ENCODE peak calls at places on chromosomes 13 and 19, in four cellular contexts. M is body of pancreas, J is tibial artery, Q is heart right ventricle. P is an unnamed sample.

GRCh38 chr19:11887247-11887617 is 350 bp upstream of the ZNF69 start:
- DNase-seq in J (no peak), M (no peak), Q (no peak), P (no peak)

GRCh38 chr19:5148794-5149190 is 179.9 kb downstream of the KDM4B start:
- DNase-seq in J (peak; percentile 60), M (peak; percentile 4), Q (no peak), P (no peak)

GRCh38 chr19:12884926-12885748 is 1.9 kb downstream of the KLF1 start:
- DNase-seq in Q (peak; percentile 47), M (peak; percentile 97), J (peak; percentile 74), P (peak; percentile 84)

GRCh38 chr13:91133941-91134772 is 213.3 kb upstream of the MIR17HG start:
- DNase-seq in J (no peak), Q (peak; percentile 48), M (peak; percentile 62), P (no peak)

GRCh38 chr13:113010510-113010865 is 41.5 kb downstream of the MCF2L start:
- DNase-seq in J (no peak), M (no peak), Q (no peak), P (no peak)

GRCh38 chr19:6417713-6418561 is 6.7 kb downstream of the KHSRP start:
- DNase-seq in Q (no peak), J (no peak), M (peak; percentile 45), P (peak; percentile 77)

GRCh38 chr19:24140099-24140498 is 53.1 kb downstream of the ZNF254 start:
- DNase-seq in M (no peak), J (no peak), Q (no peak), P (no peak)

GRCh38 chr13:48263196-48263595 is 30.2 kb downstream of the ITM2B start:
- DNase-seq in Q (no peak), J (no peak), M (no peak), P (no peak)

GRCh38 chr13:73697166-73697565 is 437.0 kb downstream of the KLF12 start:
- DNase-seq in J (no peak), M (no peak), Q (no peak), P (no peak)

GRCh38 chr13:27968316-27969072 is 621 bp downstream of the CDX2 start:
- DNase-seq in M (peak; percentile 48), J (no peak), Q (no peak), P (no peak)

GRCh38 chr13:75226092-75226491 is 255.9 kb downstream of the TBC1D4 start:
- DNase-seq in Q (no peak), M (no peak), J (no peak), P (no peak)

GRCh38 chr13:110872768-110873638 is 41.9 kb downstream of the ANKRD10 start:
- DNase-seq in M (no peak), J (no peak), Q (no peak), P (no peak)

GRCh38 chr13:49690133-49690989 is 925 bp downstream of the EBPL start:
- DNase-seq in M (peak; percentile 70), J (no peak), Q (no peak), P (no peak)

GRCh38 chr19:19531951-19532805 is 3.5 kb downstream of the YJEFN3 start:
- DNase-seq in Q (peak; percentile 74), J (peak; percentile 88), M (peak; percentile 87), P (peak; percentile 85)

GRCh38 chr13:48233097-48233885 is at the start of gene ITM2B:
- DNase-seq in J (peak; percentile 77), M (peak; percentile 86), Q (peak; percentile 80), P (peak; percentile 84)

GRCh38 chr13:49110122-49110831 is 109.9 kb upstream of the MLNR start:
- DNase-seq in Q (peak; percentile 84), M (peak; percentile 93), J (peak; percentile 82), P (peak; percentile 88)

GRCh38 chr13:45218689-45219088 is 17.8 kb upstream of the KCTD4 start:
- DNase-seq in M (no peak), J (no peak), Q (no peak), P (no peak)

GRCh38 chr13:84455143-84455905 is 573.0 kb upstream of the SLITRK1 start:
- DNase-seq in J (no peak), M (no peak), Q (no peak), P (no peak)

GRCh38 chr19:19202707-19203011 is 555 bp downstream of the NR2C2AP start:
- DNase-seq in Q (no peak), M (no peak), J (no peak), P (no peak)

GRCh38 chr13:113329656-113330312 is 32.7 kb downstream of the LAMP1 start:
- DNase-seq in Q (no peak), M (no peak), J (no peak), P (no peak)

GRCh38 chr13:99777873-99778272 is 193.7 kb downstream of the ZIC5 start:
- DNase-seq in Q (no peak), J (no peak), M (no peak), P (no peak)

GRCh38 chr19:47209323-47210179 is 21.4 kb downstream of the BBC3 start:
- DNase-seq in J (no peak), Q (no peak), M (no peak), P (no peak)

GRCh38 chr19:42272535-42272897 is 3.5 kb downstream of the CIC start:
- DNase-seq in Q (no peak), J (no peak), M (no peak), P (no peak)

GRCh38 chr13:50080856-50081105 is 65.5 kb downstream of the KCNRG start:
- DNase-seq in M (no peak), Q (no peak), J (no peak), P (no peak)

GRCh38 chr13:98975822-98976261 is 2.0 kb downstream of the DOCK9 start:
- DNase-seq in M (no peak), J (no peak), Q (no peak), P (no peak)

GRCh38 chr19:17659996-17660395 is 28.2 kb downstream of the UNC13A start:
- DNase-seq in M (no peak), Q (no peak), J (no peak), P (peak; percentile 56)

GRCh38 chr19:42295831-42296525 is 6.0 kb upstream of the PRR19 start:
- DNase-seq in Q (peak; percentile 86), M (peak; percentile 91), J (peak; percentile 90), P (peak; percentile 94)

GRCh38 chr19:2923510-2923909 is 21.3 kb downstream of the ZNF77 start:
- DNase-seq in Q (no peak), J (no peak), M (no peak), P (no peak)

GRCh38 chr19:32343550-32344262 is 1.7 kb upstream of the ZNF507 start:
- DNase-seq in M (no peak), Q (no peak), J (no peak), P (no peak)

DNA sequence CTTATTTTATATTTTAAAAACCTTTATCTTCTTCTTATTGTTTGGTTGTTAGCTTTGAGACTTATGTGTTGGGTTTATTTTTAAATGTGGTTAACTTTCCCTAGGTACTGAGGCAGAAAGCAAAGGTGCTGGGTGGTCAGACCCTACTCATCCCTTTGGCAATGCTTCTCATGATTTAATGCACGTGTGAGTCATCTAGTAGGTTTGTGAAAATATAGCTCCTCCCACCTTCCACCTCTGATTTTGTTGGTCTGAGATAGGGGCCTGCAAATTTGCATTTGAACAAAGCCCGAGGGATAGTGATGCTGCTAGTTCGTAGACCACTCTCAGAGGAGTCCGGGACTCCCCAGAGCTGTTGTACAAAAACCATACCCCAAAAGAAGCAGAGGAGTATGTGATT is 771.3 kb upstream of the ARGLU1 start:
- DNase-seq in Q (no peak), J (no peak), M (no peak), P (no peak)
- H3K27ac ChIP-seq in Q (no peak overlapping the region), J (no peak overlapping the region), M (no peak overlapping the region), P (no peak overlapping the region)

DNA sequence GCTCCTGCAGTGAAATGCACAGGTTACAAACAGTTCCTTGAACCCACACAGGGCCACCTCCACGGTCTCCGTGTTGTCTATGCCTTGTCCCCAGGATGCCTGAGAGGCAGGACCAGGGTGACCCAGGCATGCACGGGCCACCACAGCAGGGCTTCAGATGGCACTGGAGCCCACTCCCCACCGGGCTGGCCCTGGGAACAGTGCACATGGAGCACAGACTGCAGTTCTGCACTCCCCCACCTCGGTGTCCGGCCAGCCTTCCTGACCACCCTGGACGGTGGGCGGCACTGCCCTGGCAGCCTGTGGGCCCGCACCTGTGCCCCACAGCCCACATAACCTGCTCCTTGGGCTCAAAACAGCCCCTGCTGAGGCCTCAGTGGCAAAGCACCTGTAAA is 14.3 kb upstream of the SLC35E1 start:
- DNase-seq in M (no peak), J (no peak), Q (no peak), P (no peak)
- H3K4me1 ChIP-seq in M (peaks cover 85% of the 10 kb centered on the region), J (peaks cover 72% of the 10 kb centered on the region), Q (peaks cover 83% of the 10 kb centered on the region), P (peaks cover 47% of the 10 kb centered on the region)

GRCh38 chr19:40213882-40214570 is 4.2 kb downstream of the TTC9B start:
- DNase-seq in Q (no peak), M (no peak), J (no peak), P (no peak)
- H3K27ac ChIP-seq in Q (no peak overlapping the region), M (no peak overlapping the region), J (no peak overlapping the region), P (no peak overlapping the region)

GRCh38 chr19:55276720-55277430 is 3.0 kb downstream of the HSPBP1 start:
- DNase-seq in Q (no peak), J (no peak), M (no peak), P (no peak)
- H3K4me1 ChIP-seq in Q (peaks cover 11% of the 10 kb centered on the region), J (peaks cover 10% of the 10 kb centered on the region), M (peaks cover 19% of the 10 kb centered on the region), P (no peaks in the 10 kb centered on the region)

GRCh38 chr13:23755040-23755439 is 134.2 kb downstream of the MIPEP start:
- DNase-seq in Q (no peak), M (no peak), J (no peak), P (no peak)
- H3K27ac ChIP-seq in Q (no peak overlapping the region), M (no peak overlapping the region), J (peak overlapping the region; percentile 5), P (peak overlapping the region; percentile 20)

DNA sequence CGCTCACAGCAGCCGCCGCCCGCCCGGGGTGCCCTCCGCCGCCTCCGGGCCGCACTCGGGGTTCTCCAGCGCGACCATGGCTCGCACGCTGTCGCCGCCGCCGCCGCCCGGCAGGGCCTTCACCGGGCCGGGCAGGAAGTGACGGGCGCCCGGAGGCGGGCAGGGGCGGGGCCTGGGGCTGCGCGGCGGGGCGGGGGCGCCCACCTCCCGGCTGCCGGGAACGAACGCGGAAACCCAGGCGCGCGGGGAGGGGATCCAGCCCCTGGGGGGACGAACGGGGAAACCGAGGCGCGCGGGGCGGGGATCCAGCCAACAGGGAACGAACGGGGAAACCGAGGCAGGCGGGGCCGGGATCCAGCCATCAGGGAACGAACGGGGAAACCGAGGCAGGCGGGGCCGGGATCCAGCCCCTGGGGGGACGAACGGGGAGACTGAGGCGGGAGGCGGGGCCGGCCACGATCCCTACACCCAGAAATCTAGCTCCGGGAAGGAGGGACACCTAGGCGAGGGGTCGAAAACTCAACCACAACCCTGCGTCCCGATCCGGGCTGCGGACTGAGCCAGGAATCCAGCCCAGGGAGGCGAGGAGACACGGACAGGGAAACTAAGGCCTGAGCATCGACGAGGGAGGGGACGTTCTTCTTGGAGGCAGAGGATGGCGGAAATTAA is at the start of gene R3HDM4:
- DNase-seq in Q (peak; percentile 82), M (peak; percentile 83), J (peak; percentile 88), P (peak; percentile 92)
- H3K4me1 ChIP-seq in Q (peaks cover 22% of the 10 kb centered on the region), M (peaks cover 37% of the 10 kb centered on the region), J (peaks cover 31% of the 10 kb centered on the region), P (peaks cover 2% of the 10 kb centered on the region)

DNA sequence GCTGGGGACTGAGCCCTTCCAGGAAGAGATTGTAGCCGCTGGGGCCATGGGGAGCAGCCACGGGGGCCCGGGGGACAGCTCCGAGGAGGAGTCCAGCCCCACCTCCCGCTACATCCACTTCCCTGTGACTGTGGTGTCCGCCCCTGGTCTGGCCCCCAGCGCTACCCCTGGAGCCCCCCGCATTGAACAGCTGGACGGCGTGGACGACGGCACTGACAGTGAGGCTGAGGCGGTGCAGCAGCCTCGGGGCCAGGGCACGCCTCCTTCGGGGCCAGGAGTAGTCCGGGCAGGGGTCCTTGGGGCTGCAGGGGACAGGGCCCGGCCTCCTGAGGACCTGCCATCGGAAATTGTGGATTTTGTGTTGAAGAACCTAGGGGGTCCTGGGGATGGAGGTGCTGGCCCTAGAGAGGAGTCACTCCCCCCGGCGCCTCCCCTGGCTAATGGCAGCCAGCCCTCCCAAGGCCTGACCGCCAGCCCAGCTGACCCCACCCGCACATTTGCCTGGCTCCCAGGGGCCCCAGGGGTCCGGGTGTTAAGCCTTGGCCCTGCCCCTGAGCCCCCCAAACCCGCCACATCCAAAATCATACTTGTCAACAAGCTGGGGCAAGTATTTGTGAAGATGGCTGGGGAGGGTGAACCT is 9.6 kb downstream of the IGFLR1 start:
- DNase-seq in J (no peak), M (no peak), Q (no peak), P (peak; percentile 58)
- H3K27ac ChIP-seq in J (no peak overlapping the region), M (no peak overlapping the region), Q (no peak overlapping the region), P (no peak overlapping the region)

P was measured in right cardiac atrium.